ENCODE peak calls at places on chromosomes 3 and 15, in seven cellular contexts. One of them, this sample, is unnamed. For H3K9me3, the result is how much of the 10 kb centered on the place peaks cover.

GRCh38 chr3:52780298-52780585 is 2.8 kb downstream of the ITIH1 start:
- DNase-seq in right cardiac atrium: no peak
- DNase-seq in neural progenitor cell: peak
- DNase-seq in adipocyte: no peak
- DNase-seq in SJSA1: peak
- DNase-seq in CD8-positive, alpha-beta memory T cell: no peak
- DNase-seq in cardiac muscle cell: no peak
- DNase-seq in this sample: no peak

GRCh38 chr3:30578479-30578878 is 27.9 kb upstream of the TGFBR2 start:
- DNase-seq in right cardiac atrium: peak
- DNase-seq in neural progenitor cell: no peak
- DNase-seq in adipocyte: peak
- DNase-seq in SJSA1: peak
- DNase-seq in CD8-positive, alpha-beta memory T cell: no peak
- DNase-seq in cardiac muscle cell: no peak
- DNase-seq in this sample: peak

GRCh38 chr3:138875754-138876664 is 41.3 kb upstream of the PIK3CB start:
- DNase-seq in right cardiac atrium: no peak
- DNase-seq in neural progenitor cell: no peak
- DNase-seq in adipocyte: no peak
- DNase-seq in SJSA1: no peak
- DNase-seq in CD8-positive, alpha-beta memory T cell: no peak
- DNase-seq in cardiac muscle cell: no peak
- DNase-seq in this sample: peak

GRCh38 chr15:74408385-74408784 is 25.4 kb downstream of the SEMA7A start:
- DNase-seq in right cardiac atrium: no peak
- DNase-seq in neural progenitor cell: no peak
- DNase-seq in adipocyte: no peak
- DNase-seq in SJSA1: no peak
- DNase-seq in CD8-positive, alpha-beta memory T cell: no peak
- DNase-seq in cardiac muscle cell: no peak
- DNase-seq in this sample: no peak

GRCh38 chr3:170470063-170471006 is 51.7 kb downstream of the CLDN11 start:
- DNase-seq in right cardiac atrium: no peak
- DNase-seq in neural progenitor cell: no peak
- DNase-seq in adipocyte: peak
- DNase-seq in SJSA1: no peak
- DNase-seq in CD8-positive, alpha-beta memory T cell: no peak
- DNase-seq in cardiac muscle cell: no peak
- DNase-seq in this sample: peak

GRCh38 chr3:10459954-10460754 is 45.2 kb downstream of the ATP2B2 start:
- DNase-seq in right cardiac atrium: no peak
- DNase-seq in neural progenitor cell: peak
- DNase-seq in adipocyte: peak
- DNase-seq in SJSA1: peak
- DNase-seq in CD8-positive, alpha-beta memory T cell: peak
- DNase-seq in cardiac muscle cell: peak
- DNase-seq in this sample: peak

GRCh38 chr3:24812116-24812515 is 317.5 kb upstream of the THRB start:
- DNase-seq in right cardiac atrium: no peak
- DNase-seq in neural progenitor cell: no peak
- DNase-seq in adipocyte: no peak
- DNase-seq in SJSA1: no peak
- DNase-seq in CD8-positive, alpha-beta memory T cell: no peak
- DNase-seq in cardiac muscle cell: no peak
- DNase-seq in this sample: no peak

GRCh38 chr3:56494679-56495322 is 26.5 kb upstream of the ERC2 start:
- DNase-seq in right cardiac atrium: peak
- DNase-seq in neural progenitor cell: peak
- DNase-seq in adipocyte: peak
- DNase-seq in SJSA1: peak
- DNase-seq in CD8-positive, alpha-beta memory T cell: peak
- DNase-seq in cardiac muscle cell: peak
- DNase-seq in this sample: peak

GRCh38 chr15:38490231-38490630 is 36.3 kb downstream of the FAM98B start:
- DNase-seq in right cardiac atrium: no peak
- DNase-seq in neural progenitor cell: no peak
- DNase-seq in adipocyte: peak
- DNase-seq in SJSA1: no peak
- DNase-seq in CD8-positive, alpha-beta memory T cell: no peak
- DNase-seq in cardiac muscle cell: no peak
- DNase-seq in this sample: no peak

GRCh38 chr3:156682491-156682890 is 8.1 kb downstream of the TIPARP start:
- DNase-seq in right cardiac atrium: no peak
- DNase-seq in neural progenitor cell: no peak
- DNase-seq in adipocyte: no peak
- DNase-seq in SJSA1: no peak
- DNase-seq in CD8-positive, alpha-beta memory T cell: no peak
- DNase-seq in cardiac muscle cell: no peak
- DNase-seq in this sample: no peak

GRCh38 chr3:182723596-182723995 is 69.7 kb upstream of the ATP11B start:
- DNase-seq in right cardiac atrium: no peak
- DNase-seq in neural progenitor cell: no peak
- DNase-seq in adipocyte: no peak
- DNase-seq in SJSA1: no peak
- DNase-seq in CD8-positive, alpha-beta memory T cell: no peak
- DNase-seq in cardiac muscle cell: no peak
- DNase-seq in this sample: peak

GRCh38 chr3:182722938-182723337 is 70.4 kb upstream of the ATP11B start:
- DNase-seq in right cardiac atrium: no peak
- DNase-seq in neural progenitor cell: no peak
- DNase-seq in adipocyte: no peak
- DNase-seq in SJSA1: no peak
- DNase-seq in CD8-positive, alpha-beta memory T cell: no peak
- DNase-seq in cardiac muscle cell: no peak
- DNase-seq in this sample: no peak

GRCh38 chr3:182728248-182728647 is 65.1 kb upstream of the ATP11B start:
- DNase-seq in right cardiac atrium: no peak
- DNase-seq in neural progenitor cell: no peak
- DNase-seq in adipocyte: no peak
- DNase-seq in SJSA1: no peak
- DNase-seq in CD8-positive, alpha-beta memory T cell: no peak
- DNase-seq in cardiac muscle cell: no peak
- DNase-seq in this sample: no peak

GRCh38 chr3:182726258-182727142 is 66.8 kb upstream of the ATP11B start:
- DNase-seq in right cardiac atrium: no peak
- DNase-seq in neural progenitor cell: no peak
- DNase-seq in adipocyte: no peak
- DNase-seq in SJSA1: no peak
- DNase-seq in CD8-positive, alpha-beta memory T cell: no peak
- DNase-seq in cardiac muscle cell: no peak
- DNase-seq in this sample: no peak

GRCh38 chr3:182725372-182726251 is 67.7 kb upstream of the ATP11B start:
- DNase-seq in right cardiac atrium: no peak
- DNase-seq in neural progenitor cell: peak
- DNase-seq in adipocyte: peak
- DNase-seq in SJSA1: no peak
- DNase-seq in CD8-positive, alpha-beta memory T cell: no peak
- DNase-seq in cardiac muscle cell: no peak
- DNase-seq in this sample: peak
- H3K4me3 ChIP-seq in right cardiac atrium: peak
- H3K4me3 ChIP-seq in neural progenitor cell: peak
- H3K4me3 ChIP-seq in adipocyte: peak
- H3K4me3 ChIP-seq in SJSA1: no peak
- H3K4me3 ChIP-seq in CD8-positive, alpha-beta memory T cell: no peak
- H3K4me3 ChIP-seq in cardiac muscle cell: no peak
- H3K4me3 ChIP-seq in this sample: no peak

GRCh38 chr3:75768303-75769017 is 16.9 kb downstream of the ZNF717 start:
- DNase-seq in right cardiac atrium: no peak
- DNase-seq in neural progenitor cell: no peak
- DNase-seq in adipocyte: no peak
- DNase-seq in SJSA1: no peak
- DNase-seq in CD8-positive, alpha-beta memory T cell: no peak
- DNase-seq in cardiac muscle cell: no peak
- DNase-seq in this sample: no peak
- H3K9me3 ChIP-seq in right cardiac atrium: under half
- H3K9me3 ChIP-seq in neural progenitor cell: under half
- H3K9me3 ChIP-seq in adipocyte: under half
- H3K9me3 ChIP-seq in SJSA1: under half
- H3K9me3 ChIP-seq in CD8-positive, alpha-beta memory T cell: under half
- H3K9me3 ChIP-seq in cardiac muscle cell: under half
- H3K9me3 ChIP-seq in this sample: under half

DNA sequence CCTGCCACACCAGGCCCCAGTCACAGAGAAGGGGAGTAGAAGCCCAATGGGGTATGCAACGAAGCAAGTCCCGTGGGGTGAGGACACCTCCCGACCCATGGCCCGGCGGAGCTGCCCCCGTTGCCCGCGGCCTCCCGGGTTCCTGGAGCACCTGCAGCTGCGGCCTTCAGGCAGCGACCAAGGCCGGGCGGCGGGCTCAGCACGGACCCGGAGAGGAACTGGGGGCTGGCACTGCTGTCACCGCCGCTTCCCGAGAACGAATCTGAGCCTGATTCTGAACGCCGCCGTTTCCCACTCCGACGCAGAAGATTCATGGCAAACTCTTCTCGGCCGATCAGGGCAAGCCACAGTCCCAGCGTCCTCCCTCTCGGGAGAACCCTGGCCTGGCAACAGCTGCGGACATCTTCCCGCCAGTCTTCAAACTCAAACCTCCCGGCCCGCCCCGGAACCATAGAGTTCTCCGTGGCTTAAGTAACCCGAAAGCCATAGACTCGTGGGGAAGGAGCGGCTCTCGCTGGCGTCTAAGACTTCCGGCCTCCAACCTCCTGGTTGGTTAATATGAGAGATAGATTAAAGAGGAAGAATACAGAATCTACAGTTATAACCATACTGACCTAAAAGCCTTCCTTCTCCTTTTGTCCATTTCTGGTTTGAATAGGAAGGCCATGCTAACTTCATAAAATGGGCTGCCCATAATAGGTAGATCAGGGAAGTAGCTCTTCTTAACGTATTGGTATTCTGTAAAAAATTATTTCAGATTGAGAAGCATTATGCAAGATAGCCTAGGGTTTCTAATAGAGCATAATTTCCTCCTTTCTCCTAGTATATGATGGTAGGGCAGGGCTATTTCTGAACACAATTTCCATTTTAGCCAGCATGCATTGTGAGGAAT is at the start of gene POLQ:
- DNase-seq in right cardiac atrium: peak
- DNase-seq in neural progenitor cell: peak
- DNase-seq in adipocyte: peak
- DNase-seq in SJSA1: peak
- DNase-seq in CD8-positive, alpha-beta memory T cell: peak
- DNase-seq in cardiac muscle cell: peak
- DNase-seq in this sample: peak
- H3K4me3 ChIP-seq in right cardiac atrium: peak
- H3K4me3 ChIP-seq in neural progenitor cell: peak
- H3K4me3 ChIP-seq in adipocyte: peak
- H3K4me3 ChIP-seq in SJSA1: peak
- H3K4me3 ChIP-seq in CD8-positive, alpha-beta memory T cell: peak
- H3K4me3 ChIP-seq in cardiac muscle cell: peak
- H3K4me3 ChIP-seq in this sample: peak

GRCh38 chr15:27628486-27628885 is 470.6 kb downstream of the OCA2 start:
- DNase-seq in right cardiac atrium: no peak
- DNase-seq in neural progenitor cell: no peak
- DNase-seq in adipocyte: no peak
- DNase-seq in SJSA1: no peak
- DNase-seq in CD8-positive, alpha-beta memory T cell: no peak
- DNase-seq in cardiac muscle cell: no peak
- DNase-seq in this sample: no peak
- H3K9me3 ChIP-seq in right cardiac atrium: under half
- H3K9me3 ChIP-seq in neural progenitor cell: under half
- H3K9me3 ChIP-seq in adipocyte: under half
- H3K9me3 ChIP-seq in SJSA1: under half
- H3K9me3 ChIP-seq in CD8-positive, alpha-beta memory T cell: under half
- H3K9me3 ChIP-seq in cardiac muscle cell: under half
- H3K9me3 ChIP-seq in this sample: under half

GRCh38 chr3:98573231-98573728 is 20.1 kb downstream of the CPOX start:
- DNase-seq in right cardiac atrium: no peak
- DNase-seq in neural progenitor cell: peak
- DNase-seq in adipocyte: peak
- DNase-seq in SJSA1: no peak
- DNase-seq in CD8-positive, alpha-beta memory T cell: no peak
- DNase-seq in cardiac muscle cell: no peak
- DNase-seq in this sample: peak
- H3K4me3 ChIP-seq in right cardiac atrium: no peak
- H3K4me3 ChIP-seq in neural progenitor cell: no peak
- H3K4me3 ChIP-seq in adipocyte: no peak
- H3K4me3 ChIP-seq in SJSA1: no peak
- H3K4me3 ChIP-seq in CD8-positive, alpha-beta memory T cell: no peak
- H3K4me3 ChIP-seq in cardiac muscle cell: no peak
- H3K4me3 ChIP-seq in this sample: no peak

This sample was measured in small intestine.